ENCODE peak calls at places on chromosomes 7 and 10, in four cellular contexts. K is HepG2, J is SK-N-SH, R is K562. S is an unnamed sample.

GRCh38 chr10:60098676-60099601 is 192.6 kb upstream of the CCDC6 start:
- DNase-seq in K (peak), J (peak), R (peak), S (no peak)

GRCh38 chr10:13560597-13560996 is 26.2 kb upstream of the PRPF18 start:
- DNase-seq in K (no peak), J (no peak), R (no peak), S (no peak)

GRCh38 chr7:137832382-137832781 is 14.4 kb downstream of the DGKI start:
- DNase-seq in K (no peak), J (no peak), R (no peak), S (no peak)

GRCh38 chr7:34058791-34059550 is 153.6 kb downstream of the BMPER start:
- DNase-seq in K (no peak), J (no peak), R (no peak), S (peak)

GRCh38 chr7:30770936-30771858 is at the start of gene MINDY4:
- DNase-seq in K (no peak), J (peak), R (peak), S (peak)

GRCh38 chr10:70255329-70256299 is 22.4 kb upstream of the PPA1 start:
- DNase-seq in K (peak), J (no peak), R (no peak), S (no peak)

GRCh38 chr7:16086743-16087142 is 334.6 kb downstream of the CRPPA start:
- DNase-seq in K (no peak), J (no peak), R (no peak), S (no peak)

GRCh38 chr10:62653254-62653653 is 151.3 kb upstream of the ADO start:
- DNase-seq in K (no peak), J (no peak), R (no peak), S (no peak)

GRCh38 chr10:79112898-79113431 is 44.2 kb downstream of the ZMIZ1 start:
- DNase-seq in K (no peak), J (peak), R (no peak), S (no peak)

GRCh38 chr7:97731736-97732370 is at the start of gene TAC1:
- DNase-seq in K (no peak), J (peak), R (no peak), S (peak)

GRCh38 chr7:139394553-139394952 is 34.9 kb downstream of the LUC7L2 start:
- DNase-seq in K (no peak), J (no peak), R (no peak), S (no peak)

GRCh38 chr10:22325272-22325947 is 4.5 kb downstream of the BMI1 start:
- DNase-seq in K (peak), J (peak), R (peak), S (peak)

GRCh38 chr10:4316166-4316810 is 509.7 kb upstream of the AKR1E2 start:
- DNase-seq in K (no peak), J (no peak), R (no peak), S (no peak)

GRCh38 chr7:22598318-22598717 is 98.3 kb upstream of the STEAP1B start:
- DNase-seq in K (no peak), J (no peak), R (no peak), S (no peak)

GRCh38 chr7:22597845-22598244 is 97.9 kb upstream of the STEAP1B start:
- DNase-seq in K (no peak), J (no peak), R (no peak), S (no peak)

GRCh38 chr7:22601812-22602568 is 102.0 kb upstream of the STEAP1B start:
- DNase-seq in K (no peak), J (no peak), R (no peak), S (no peak)

GRCh38 chr7:22604246-22604645 is 104.3 kb upstream of the STEAP1B start:
- DNase-seq in K (no peak), J (no peak), R (no peak), S (no peak)

GRCh38 chr7:22601028-22601795 is 101.2 kb upstream of the STEAP1B start:
- DNase-seq in K (no peak), J (no peak), R (no peak), S (no peak)
- TF ChIP-seq FOXJ3 in K (no peak), J (no peak), R (no peak), S (no peak)

DNA sequence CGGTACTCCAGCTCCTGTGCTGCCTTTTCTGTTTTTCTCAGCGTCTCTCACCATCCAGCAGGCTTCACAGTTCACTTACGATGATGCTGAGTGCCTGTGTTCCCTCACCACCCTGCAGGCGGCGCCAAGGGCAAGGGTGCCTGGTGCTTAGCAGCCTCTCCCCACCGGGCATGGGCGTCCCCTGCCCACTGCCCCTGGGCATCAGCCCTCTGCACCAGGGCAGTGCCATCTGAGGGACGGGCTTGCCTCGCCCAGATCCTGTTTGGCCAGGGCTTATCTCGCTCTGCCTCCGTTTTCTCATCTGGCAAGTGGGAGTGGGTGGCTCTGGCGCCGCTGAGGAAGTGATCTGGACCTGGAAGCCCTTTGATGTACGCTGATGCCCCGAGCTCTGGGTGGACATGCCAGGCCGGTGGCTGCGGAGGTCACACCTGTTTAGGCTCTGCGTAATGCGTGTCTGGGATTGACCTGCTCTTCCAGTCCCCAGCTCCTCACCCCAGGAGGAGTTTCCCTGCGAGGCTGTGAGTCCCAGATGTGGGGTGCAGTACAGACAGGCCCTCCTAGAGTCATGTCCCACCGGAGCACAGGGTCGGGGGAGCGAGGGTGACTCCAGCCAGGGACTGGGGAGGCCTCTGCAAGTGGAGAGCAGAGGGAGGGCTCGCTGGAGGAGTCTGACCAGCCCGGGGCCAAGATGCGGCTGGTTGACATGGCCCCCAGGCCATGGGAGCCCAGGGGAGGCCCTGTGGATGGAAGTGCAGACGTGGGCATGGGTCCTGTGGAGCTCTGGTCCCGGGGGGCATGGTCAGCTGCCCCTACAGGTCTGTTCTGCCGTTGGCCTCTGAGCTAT is 11.8 kb downstream of the TTYH3 start:
- DNase-seq in K (no peak), J (peak), R (no peak), S (peak)
- TF ChIP-seq FOXJ3 in K (no peak), J (no peak), R (no peak), S (no peak)

DNA sequence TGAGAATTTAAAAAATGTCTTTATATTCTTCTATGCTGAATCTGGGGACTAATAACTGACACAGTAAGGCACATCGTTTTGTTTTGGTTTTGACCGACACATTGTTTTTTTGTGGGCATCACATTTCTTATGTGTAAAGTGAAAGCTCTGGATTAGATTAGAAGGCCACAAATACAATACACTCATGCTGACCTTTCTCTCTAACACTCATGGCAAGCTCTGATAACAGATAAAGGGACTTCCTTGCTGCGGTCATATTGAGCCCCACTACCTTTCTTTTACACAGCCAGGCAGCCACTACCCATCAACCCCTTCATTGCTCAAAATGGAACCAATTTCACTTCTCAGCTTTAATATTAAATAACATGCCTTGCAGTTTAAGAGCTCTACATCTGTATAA is 26.0 kb downstream of the PPP1R3A start:
- DNase-seq in K (no peak), J (peak), R (no peak), S (no peak)
- TF ChIP-seq FOXJ3 in K (no peak), J (no peak), R (no peak), S (no peak)

DNA sequence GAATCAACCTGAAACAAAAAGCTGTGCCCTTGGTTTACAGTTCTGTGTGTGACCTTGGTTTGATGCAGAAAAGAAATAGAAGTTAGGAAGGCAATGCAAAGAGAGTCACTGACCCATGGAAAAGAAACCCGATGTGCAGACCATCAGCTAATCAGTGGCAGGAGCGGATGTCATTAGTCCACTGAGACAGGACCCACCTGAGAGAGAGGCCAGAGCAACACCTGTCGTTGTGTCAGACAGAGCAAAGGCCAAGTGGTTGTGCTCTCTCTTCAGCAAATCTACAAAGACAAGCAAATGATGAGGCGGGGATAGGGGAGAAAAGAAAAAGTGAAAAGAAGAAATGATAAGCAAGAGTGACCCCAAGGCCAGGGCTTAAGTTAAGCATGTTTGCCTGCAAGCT is 8.7 kb downstream of the GAD2 start:
- DNase-seq in K (no peak), J (no peak), R (no peak), S (no peak)
- TF ChIP-seq FOXJ3 in K (no peak), J (no peak), R (no peak), S (no peak)

GRCh38 chr7:113010377-113010776 is 76.2 kb downstream of the GPR85 start:
- DNase-seq in K (no peak), J (peak), R (no peak), S (no peak)

GRCh38 chr7:113013761-113014449 is 72.7 kb downstream of the GPR85 start:
- DNase-seq in K (no peak), J (no peak), R (no peak), S (no peak)

DNA sequence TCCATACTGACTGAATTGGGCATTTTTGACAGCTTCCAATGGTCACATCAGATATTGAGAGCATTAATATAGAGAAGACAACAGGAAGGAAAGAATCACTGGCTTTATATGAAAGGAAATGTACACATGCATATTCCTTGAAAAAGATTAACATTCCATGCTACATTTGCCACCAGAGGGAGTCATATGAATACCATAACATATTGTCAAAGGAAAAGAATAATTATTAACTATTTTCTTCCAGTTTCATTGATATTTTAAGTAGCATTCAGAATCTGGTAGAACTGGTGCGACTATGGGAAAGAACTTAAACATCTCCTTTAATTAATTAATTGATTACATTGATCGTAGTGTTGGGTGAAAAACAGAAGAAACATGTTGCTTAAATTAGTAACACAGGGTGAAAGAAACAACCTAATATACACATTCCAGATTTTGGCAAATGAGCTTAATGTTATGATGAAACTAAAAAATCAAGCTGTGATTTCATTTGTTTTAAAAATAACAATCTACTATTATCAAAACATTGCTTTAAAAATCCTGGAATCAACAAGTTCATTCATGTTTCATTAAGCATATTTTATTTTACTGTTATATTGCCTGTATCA is 71.5 kb downstream of the GPR85 start:
- DNase-seq in K (peak), J (peak), R (no peak), S (no peak)
- TF ChIP-seq FOXJ3 in K (no peak), J (no peak), R (no peak), S (no peak)

GRCh38 chr7:105691029-105691691 is 109.9 kb upstream of the EFCAB10 start:
- DNase-seq in K (no peak), J (no peak), R (no peak), S (no peak)
- TF ChIP-seq FOXJ3 in K (no peak), J (no peak), R (no peak), S (no peak)

GRCh38 chr7:19333706-19334105 is 188.5 kb upstream of the FERD3L start:
- DNase-seq in K (no peak), J (no peak), R (no peak), S (no peak)
- TF ChIP-seq FOXJ3 in K (no peak), J (no peak), R (no peak), S (no peak)

GRCh38 chr10:29748109-29748650 is 113.4 kb upstream of the SVIL start:
- DNase-seq in K (no peak), J (no peak), R (no peak), S (no peak)

GRCh38 chr10:29751232-29751631 is 116.5 kb upstream of the SVIL start:
- DNase-seq in K (no peak), J (no peak), R (no peak), S (no peak)

GRCh38 chr10:29751686-29752085 is 116.9 kb upstream of the SVIL start:
- DNase-seq in K (no peak), J (no peak), R (no peak), S (no peak)

GRCh38 chr10:29746080-29746797 is 111.5 kb upstream of the SVIL start:
- DNase-seq in K (no peak), J (no peak), R (no peak), S (no peak)

GRCh38 chr10:29749150-29749549 is 114.4 kb upstream of the SVIL start:
- DNase-seq in K (no peak), J (no peak), R (no peak), S (no peak)
- TF ChIP-seq FOXJ3 in K (no peak), J (no peak), R (no peak), S (no peak)

GRCh38 chr7:115183431-115184057 is 261.6 kb downstream of the MDFIC start:
- DNase-seq in K (no peak), J (no peak), R (no peak), S (no peak)
- TF ChIP-seq FOXJ3 in K (no peak), J (no peak), R (no peak), S (no peak)

S was measured in WTC11.